ENCODE peak calls at places on chromosomes 12 and 14, in eight cellular contexts. One of them, this sample, is unnamed.

GRCh38 chr14:70047598-70048312 is 141.0 kb downstream of the SLC8A3 start:
- DNase-seq in heart right ventricle: no peak
- DNase-seq in astrocyte of the spinal cord: no peak
- DNase-seq in Peyer's patch: no peak
- DNase-seq in kidney epithelial cell: no peak
- DNase-seq in fibroblast of mammary gland: no peak
- DNase-seq in Caco-2: peak; percentile 55
- DNase-seq in right cardiac atrium: no peak
- DNase-seq in this sample: no peak

GRCh38 chr12:71477609-71478008 is 38.0 kb downstream of the LGR5 start:
- DNase-seq in Caco-2: no peak
- DNase-seq in Peyer's patch: no peak
- DNase-seq in fibroblast of mammary gland: no peak
- DNase-seq in right cardiac atrium: no peak
- DNase-seq in kidney epithelial cell: no peak
- DNase-seq in heart right ventricle: no peak
- DNase-seq in astrocyte of the spinal cord: no peak
- DNase-seq in this sample: no peak

GRCh38 chr14:54589076-54589475 is 22.1 kb downstream of the SAMD4A start:
- DNase-seq in heart right ventricle: no peak
- DNase-seq in astrocyte of the spinal cord: no peak
- DNase-seq in Peyer's patch: no peak
- DNase-seq in fibroblast of mammary gland: peak; percentile 59
- DNase-seq in kidney epithelial cell: no peak
- DNase-seq in right cardiac atrium: no peak
- DNase-seq in Caco-2: no peak
- DNase-seq in this sample: no peak

GRCh38 chr14:28780843-28781503 is 14.4 kb downstream of the FOXG1 start:
- DNase-seq in fibroblast of mammary gland: no peak
- DNase-seq in Caco-2: no peak
- DNase-seq in kidney epithelial cell: no peak
- DNase-seq in astrocyte of the spinal cord: no peak
- DNase-seq in heart right ventricle: no peak
- DNase-seq in Peyer's patch: no peak
- DNase-seq in right cardiac atrium: no peak
- DNase-seq in this sample: no peak

GRCh38 chr12:132393991-132394949 is 64.9 kb upstream of the GALNT9 start:
- DNase-seq in heart right ventricle: no peak
- DNase-seq in Peyer's patch: no peak
- DNase-seq in right cardiac atrium: peak; percentile 3
- DNase-seq in Caco-2: peak; percentile 26
- DNase-seq in fibroblast of mammary gland: no peak
- DNase-seq in astrocyte of the spinal cord: no peak
- DNase-seq in kidney epithelial cell: no peak
- DNase-seq in this sample: no peak

GRCh38 chr12:89573081-89573810 is 47.4 kb upstream of the POC1B start:
- DNase-seq in right cardiac atrium: no peak
- DNase-seq in fibroblast of mammary gland: peak; percentile 25
- DNase-seq in astrocyte of the spinal cord: no peak
- DNase-seq in Caco-2: no peak
- DNase-seq in heart right ventricle: no peak
- DNase-seq in Peyer's patch: no peak
- DNase-seq in kidney epithelial cell: no peak
- DNase-seq in this sample: no peak

GRCh38 chr12:124537525-124538193 is 29.8 kb downstream of the NCOR2 start:
- DNase-seq in Caco-2: no peak
- DNase-seq in kidney epithelial cell: no peak
- DNase-seq in astrocyte of the spinal cord: no peak
- DNase-seq in heart right ventricle: peak; percentile 65
- DNase-seq in right cardiac atrium: peak; percentile 48
- DNase-seq in Peyer's patch: no peak
- DNase-seq in fibroblast of mammary gland: no peak
- DNase-seq in this sample: no peak

GRCh38 chr14:30417121-30417520 is 141.8 kb upstream of the G2E3 start:
- DNase-seq in kidney epithelial cell: no peak
- DNase-seq in astrocyte of the spinal cord: no peak
- DNase-seq in Caco-2: no peak
- DNase-seq in fibroblast of mammary gland: peak; percentile 20
- DNase-seq in heart right ventricle: no peak
- DNase-seq in right cardiac atrium: no peak
- DNase-seq in Peyer's patch: no peak
- DNase-seq in this sample: peak; percentile 13

GRCh38 chr14:50122291-50122690 is 5.9 kb upstream of the VCPKMT start:
- DNase-seq in heart right ventricle: no peak
- DNase-seq in kidney epithelial cell: peak; percentile 61
- DNase-seq in fibroblast of mammary gland: no peak
- DNase-seq in Peyer's patch: no peak
- DNase-seq in right cardiac atrium: no peak
- DNase-seq in Caco-2: no peak
- DNase-seq in astrocyte of the spinal cord: no peak
- DNase-seq in this sample: no peak

GRCh38 chr14:103524002-103524785 is 1.6 kb upstream of the CKB start:
- DNase-seq in Peyer's patch: no peak
- DNase-seq in astrocyte of the spinal cord: no peak
- DNase-seq in fibroblast of mammary gland: no peak
- DNase-seq in right cardiac atrium: peak; percentile 20
- DNase-seq in Caco-2: no peak
- DNase-seq in heart right ventricle: no peak
- DNase-seq in kidney epithelial cell: no peak
- DNase-seq in this sample: no peak

GRCh38 chr12:31710021-31710818 is 18.6 kb downstream of the AMN1 start:
- DNase-seq in Caco-2: no peak
- DNase-seq in Peyer's patch: no peak
- DNase-seq in astrocyte of the spinal cord: no peak
- DNase-seq in kidney epithelial cell: no peak
- DNase-seq in fibroblast of mammary gland: no peak
- DNase-seq in right cardiac atrium: no peak
- DNase-seq in heart right ventricle: no peak
- DNase-seq in this sample: no peak

GRCh38 chr12:116495260-116495659 is 63.9 kb upstream of the MAP1LC3B2 start:
- DNase-seq in right cardiac atrium: no peak
- DNase-seq in heart right ventricle: no peak
- DNase-seq in kidney epithelial cell: peak; percentile 26
- DNase-seq in Caco-2: peak; percentile 82
- DNase-seq in fibroblast of mammary gland: peak; percentile 56
- DNase-seq in astrocyte of the spinal cord: peak; percentile 41
- DNase-seq in Peyer's patch: no peak
- DNase-seq in this sample: no peak

GRCh38 chr12:118109088-118109487 is 5.3 kb upstream of the VSIG10 start:
- DNase-seq in astrocyte of the spinal cord: no peak
- DNase-seq in fibroblast of mammary gland: no peak
- DNase-seq in right cardiac atrium: no peak
- DNase-seq in kidney epithelial cell: no peak
- DNase-seq in Caco-2: no peak
- DNase-seq in Peyer's patch: no peak
- DNase-seq in heart right ventricle: no peak
- DNase-seq in this sample: no peak

GRCh38 chr12:4807813-4808212 is 87.6 kb downstream of the GALNT8 start:
- DNase-seq in fibroblast of mammary gland: no peak
- DNase-seq in Caco-2: no peak
- DNase-seq in right cardiac atrium: no peak
- DNase-seq in heart right ventricle: no peak
- DNase-seq in astrocyte of the spinal cord: no peak
- DNase-seq in kidney epithelial cell: no peak
- DNase-seq in Peyer's patch: no peak
- DNase-seq in this sample: no peak

GRCh38 chr12:4809449-4810218 is 89.4 kb downstream of the GALNT8 start:
- DNase-seq in fibroblast of mammary gland: no peak
- DNase-seq in Peyer's patch: no peak
- DNase-seq in Caco-2: no peak
- DNase-seq in astrocyte of the spinal cord: no peak
- DNase-seq in heart right ventricle: no peak
- DNase-seq in kidney epithelial cell: no peak
- DNase-seq in right cardiac atrium: no peak
- DNase-seq in this sample: no peak

GRCh38 chr12:4809013-4809448 is 88.8 kb downstream of the GALNT8 start:
- DNase-seq in kidney epithelial cell: no peak
- DNase-seq in heart right ventricle: peak; percentile 17
- DNase-seq in right cardiac atrium: peak; percentile 28
- DNase-seq in fibroblast of mammary gland: no peak
- DNase-seq in Caco-2: no peak
- DNase-seq in Peyer's patch: no peak
- DNase-seq in astrocyte of the spinal cord: no peak
- DNase-seq in this sample: no peak

GRCh38 chr12:4812621-4813327 is 92.6 kb downstream of the GALNT8 start:
- DNase-seq in kidney epithelial cell: no peak
- DNase-seq in fibroblast of mammary gland: no peak
- DNase-seq in Caco-2: no peak
- DNase-seq in astrocyte of the spinal cord: no peak
- DNase-seq in right cardiac atrium: no peak
- DNase-seq in heart right ventricle: no peak
- DNase-seq in Peyer's patch: no peak
- DNase-seq in this sample: no peak

DNA sequence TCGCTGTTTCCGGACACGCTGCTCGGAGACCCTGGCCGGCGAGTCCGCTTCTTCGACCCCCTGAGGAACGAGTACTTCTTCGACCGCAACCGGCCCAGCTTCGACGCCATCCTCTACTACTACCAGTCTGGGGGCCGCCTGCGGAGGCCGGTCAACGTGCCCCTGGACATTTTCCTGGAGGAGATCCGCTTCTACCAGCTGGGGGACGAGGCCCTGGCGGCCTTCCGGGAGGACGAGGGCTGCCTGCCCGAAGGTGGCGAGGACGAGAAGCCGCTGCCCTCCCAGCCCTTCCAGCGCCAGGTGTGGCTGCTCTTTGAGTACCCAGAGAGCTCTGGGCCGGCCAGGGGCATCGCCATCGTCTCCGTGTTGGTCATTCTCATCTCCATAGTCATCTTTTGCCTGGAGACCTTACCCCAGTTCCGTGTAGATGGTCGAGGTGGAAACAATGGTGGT is 90.0 kb downstream of the GALNT8 start:
- DNase-seq in Peyer's patch: no peak
- DNase-seq in right cardiac atrium: no peak
- DNase-seq in astrocyte of the spinal cord: no peak
- DNase-seq in heart right ventricle: no peak
- DNase-seq in fibroblast of mammary gland: no peak
- DNase-seq in kidney epithelial cell: no peak
- DNase-seq in Caco-2: no peak
- DNase-seq in this sample: no peak
- H3K4me3 ChIP-seq in Peyer's patch: peak overlapping the region; percentile 49
- H3K4me3 ChIP-seq in right cardiac atrium: no peak overlapping the region
- H3K4me3 ChIP-seq in astrocyte of the spinal cord: peak overlapping the region; percentile 38
- H3K4me3 ChIP-seq in heart right ventricle: peak overlapping the region; percentile 47
- H3K4me3 ChIP-seq in fibroblast of mammary gland: peak overlapping the region; percentile 44
- H3K4me3 ChIP-seq in kidney epithelial cell: peak overlapping the region; percentile 40
- H3K4me3 ChIP-seq in Caco-2: no peak overlapping the region
- H3K4me3 ChIP-seq in this sample: no peak overlapping the region

GRCh38 chr14:63893701-63894458 is 41.1 kb downstream of the SYNE2 start:
- DNase-seq in astrocyte of the spinal cord: peak; percentile 89
- DNase-seq in Caco-2: no peak
- DNase-seq in right cardiac atrium: peak; percentile 75
- DNase-seq in kidney epithelial cell: peak; percentile 43
- DNase-seq in heart right ventricle: peak; percentile 44
- DNase-seq in Peyer's patch: no peak
- DNase-seq in fibroblast of mammary gland: peak; percentile 93
- DNase-seq in this sample: peak; percentile 98

GRCh38 chr14:63895510-63895909 is 42.7 kb downstream of the SYNE2 start:
- DNase-seq in fibroblast of mammary gland: no peak
- DNase-seq in Peyer's patch: no peak
- DNase-seq in heart right ventricle: no peak
- DNase-seq in Caco-2: no peak
- DNase-seq in kidney epithelial cell: no peak
- DNase-seq in right cardiac atrium: no peak
- DNase-seq in astrocyte of the spinal cord: no peak
- DNase-seq in this sample: no peak

GRCh38 chr14:63887899-63888298 is 35.1 kb downstream of the SYNE2 start:
- DNase-seq in Caco-2: no peak
- DNase-seq in Peyer's patch: no peak
- DNase-seq in right cardiac atrium: no peak
- DNase-seq in fibroblast of mammary gland: no peak
- DNase-seq in heart right ventricle: no peak
- DNase-seq in astrocyte of the spinal cord: no peak
- DNase-seq in kidney epithelial cell: no peak
- DNase-seq in this sample: no peak

GRCh38 chr14:63890553-63890952 is 37.7 kb downstream of the SYNE2 start:
- DNase-seq in Caco-2: no peak
- DNase-seq in fibroblast of mammary gland: no peak
- DNase-seq in right cardiac atrium: no peak
- DNase-seq in kidney epithelial cell: no peak
- DNase-seq in Peyer's patch: no peak
- DNase-seq in heart right ventricle: no peak
- DNase-seq in astrocyte of the spinal cord: no peak
- DNase-seq in this sample: no peak

DNA sequence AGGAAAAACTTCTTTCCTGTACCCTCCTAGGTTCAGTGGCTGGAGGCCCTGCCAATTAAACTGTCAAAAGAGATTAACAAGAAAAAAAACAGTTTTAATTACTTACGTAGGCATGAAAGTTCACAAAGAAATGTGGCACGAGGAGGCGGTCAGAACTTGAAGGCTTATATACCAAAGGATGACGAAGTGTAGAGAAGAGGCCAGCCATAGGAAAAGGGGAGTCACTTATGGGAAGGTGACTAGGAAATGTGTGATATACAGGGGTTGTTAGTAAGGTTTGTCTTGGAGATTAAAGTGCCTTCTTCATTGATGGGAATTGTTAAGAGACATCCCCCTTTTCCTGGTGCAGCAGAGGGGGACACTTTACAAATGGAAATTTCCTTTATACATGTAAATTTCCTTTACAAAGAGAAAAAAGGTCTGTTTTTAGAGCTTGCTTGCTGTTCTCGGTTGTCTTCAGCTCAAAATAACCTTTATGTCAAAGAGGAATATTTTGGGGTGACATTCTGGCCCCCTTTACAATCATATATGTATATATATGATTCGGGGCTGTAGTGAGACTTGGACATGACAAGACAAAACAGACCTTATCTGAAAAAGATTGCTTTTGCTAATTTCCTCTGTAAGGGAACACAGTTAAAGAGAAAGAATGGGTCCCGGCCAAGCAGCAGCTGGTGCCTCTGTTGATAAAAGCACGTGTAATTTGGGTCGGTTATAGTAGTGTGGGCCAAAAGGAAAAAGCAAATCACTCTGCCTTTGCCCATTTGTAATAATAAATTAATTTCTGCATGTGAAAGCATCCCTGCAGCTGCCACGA is 38.6 kb downstream of the SYNE2 start:
- DNase-seq in Peyer's patch: no peak
- DNase-seq in astrocyte of the spinal cord: no peak
- DNase-seq in right cardiac atrium: peak; percentile 38
- DNase-seq in heart right ventricle: peak; percentile 16
- DNase-seq in kidney epithelial cell: no peak
- DNase-seq in fibroblast of mammary gland: no peak
- DNase-seq in Caco-2: no peak
- DNase-seq in this sample: peak; percentile 41
- H3K4me3 ChIP-seq in Peyer's patch: no peak overlapping the region
- H3K4me3 ChIP-seq in astrocyte of the spinal cord: no peak overlapping the region
- H3K4me3 ChIP-seq in right cardiac atrium: no peak overlapping the region
- H3K4me3 ChIP-seq in heart right ventricle: no peak overlapping the region
- H3K4me3 ChIP-seq in kidney epithelial cell: no peak overlapping the region
- H3K4me3 ChIP-seq in fibroblast of mammary gland: no peak overlapping the region
- H3K4me3 ChIP-seq in Caco-2: no peak overlapping the region
- H3K4me3 ChIP-seq in this sample: no peak overlapping the region

GRCh38 chr12:120367924-120368788 is 808 bp downstream of the MSI1 start:
- DNase-seq in astrocyte of the spinal cord: no peak
- DNase-seq in kidney epithelial cell: no peak
- DNase-seq in heart right ventricle: peak; percentile 36
- DNase-seq in Caco-2: no peak
- DNase-seq in right cardiac atrium: peak; percentile 41
- DNase-seq in fibroblast of mammary gland: peak; percentile 34
- DNase-seq in Peyer's patch: no peak
- DNase-seq in this sample: no peak
- H3K4me3 ChIP-seq in astrocyte of the spinal cord: no peak overlapping the region
- H3K4me3 ChIP-seq in kidney epithelial cell: peak overlapping the region; percentile 69
- H3K4me3 ChIP-seq in heart right ventricle: peak overlapping the region; percentile 60
- H3K4me3 ChIP-seq in Caco-2: peak overlapping the region; percentile 69
- H3K4me3 ChIP-seq in right cardiac atrium: peak overlapping the region; percentile 68
- H3K4me3 ChIP-seq in fibroblast of mammary gland: no peak overlapping the region
- H3K4me3 ChIP-seq in Peyer's patch: peak overlapping the region; percentile 43
- H3K4me3 ChIP-seq in this sample: no peak overlapping the region

GRCh38 chr12:55996715-55997534 is at the start of gene SUOX:
- DNase-seq in heart right ventricle: peak; percentile 94
- DNase-seq in Peyer's patch: peak; percentile 82
- DNase-seq in fibroblast of mammary gland: peak; percentile 96
- DNase-seq in right cardiac atrium: peak; percentile 97
- DNase-seq in kidney epithelial cell: peak; percentile 96
- DNase-seq in astrocyte of the spinal cord: peak; percentile 98
- DNase-seq in Caco-2: peak; percentile 98
- DNase-seq in this sample: peak; percentile 98
- H3K4me3 ChIP-seq in heart right ventricle: peak within 1 kb of the TSS; percentile 56
- H3K4me3 ChIP-seq in Peyer's patch: peak within 1 kb of the TSS; percentile 42
- H3K4me3 ChIP-seq in fibroblast of mammary gland: peak within 1 kb of the TSS; percentile 86
- H3K4me3 ChIP-seq in right cardiac atrium: peak within 1 kb of the TSS; percentile 41
- H3K4me3 ChIP-seq in kidney epithelial cell: peak within 1 kb of the TSS; percentile 65
- H3K4me3 ChIP-seq in astrocyte of the spinal cord: peak within 1 kb of the TSS; percentile 89
- H3K4me3 ChIP-seq in Caco-2: peak within 1 kb of the TSS; percentile 58
- H3K4me3 ChIP-seq in this sample: peak within 1 kb of the TSS; percentile 90

This sample was measured in fibroblast of pulmonary artery.